ENCODE peak calls at places on chromosome 17, in six cellular contexts. G, T, M, K, N and V are unnamed samples.

GRCh38 chr17:10041916-10042588 is 137.0 kb upstream of the RCVRN start:
- DNase-seq in G (no peak), T (no peak), M (no peak), K (no peak), N (no peak), V (no peak)

GRCh38 chr17:78038748-78039288 is 80.3 kb downstream of the TNRC6C start:
- DNase-seq in G (no peak), T (no peak), M (no peak), K (no peak), N (no peak), V (no peak)

GRCh38 chr17:45019177-45019711 is 32.2 kb downstream of the DCAKD start:
- DNase-seq in G (peak; percentile 17), T (no peak), M (peak; percentile 52), K (peak; percentile 35), N (peak; percentile 60), V (no peak)

GRCh38 chr17:64472564-64472963 is 23.6 kb downstream of the MILR1 start:
- DNase-seq in G (no peak), T (no peak), M (no peak), K (no peak), N (no peak), V (no peak)

GRCh38 chr17:76529224-76529642 is 8.3 kb downstream of the CYGB start:
- DNase-seq in G (no peak), T (no peak), M (no peak), K (peak; percentile 86), N (peak; percentile 88), V (no peak)

GRCh38 chr17:49180303-49180702 is 30.1 kb downstream of the GNGT2 start:
- DNase-seq in G (peak; percentile 61), T (peak; percentile 72), M (peak; percentile 90), K (peak; percentile 81), N (peak; percentile 26), V (no peak)

GRCh38 chr17:29155235-29155965 is 24.8 kb downstream of the MYO18A start:
- DNase-seq in G (peak; percentile 39), T (peak; percentile 86), M (no peak), K (no peak), N (peak; percentile 32), V (no peak)

GRCh38 chr17:50534222-50534978 is 1.9 kb downstream of the EPN3 start:
- DNase-seq in G (no peak), T (peak; percentile 62), M (peak; percentile 76), K (no peak), N (no peak), V (no peak)

GRCh38 chr17:55584055-55584685 is 72.9 kb upstream of the SMIM36 start:
- DNase-seq in G (no peak), T (no peak), M (no peak), K (no peak), N (no peak), V (no peak)

GRCh38 chr17:8994319-8994718 is 27.0 kb upstream of the NTN1 start:
- DNase-seq in G (peak; percentile 42), T (peak; percentile 83), M (peak; percentile 91), K (peak; percentile 65), N (peak; percentile 76), V (peak; percentile 58)

GRCh38 chr17:43574348-43574747 is 28.2 kb upstream of the ETV4 start:
- DNase-seq in G (no peak), T (no peak), M (no peak), K (no peak), N (no peak), V (no peak)

GRCh38 chr17:76612977-76613851 is 27.6 kb upstream of the ST6GALNAC2 start:
- DNase-seq in G (no peak), T (peak; percentile 96), M (peak; percentile 93), K (no peak), N (no peak), V (no peak)

GRCh38 chr17:8488931-8489330 is 53.2 kb downstream of the NDEL1 start:
- DNase-seq in G (no peak), T (peak; percentile 68), M (no peak), K (no peak), N (peak; percentile 59), V (no peak)

GRCh38 chr17:73261952-73262675 is 434 bp upstream of the CPSF4L start:
- DNase-seq in G (no peak), T (no peak), M (peak; percentile 53), K (peak; percentile 91), N (no peak), V (peak; percentile 74)

GRCh38 chr17:75048396-75048933 is 1.4 kb downstream of the KCTD2 start:
- DNase-seq in G (no peak), T (no peak), M (no peak), K (peak; percentile 74), N (no peak), V (peak; percentile 64)

GRCh38 chr17:39668141-39668924 is at the start of gene PNMT:
- DNase-seq in G (peak; percentile 50), T (peak; percentile 80), M (peak; percentile 90), K (peak; percentile 82), N (peak; percentile 57), V (peak; percentile 60)

GRCh38 chr17:49298371-49298976 is 63.6 kb downstream of the ZNF652 start:
- DNase-seq in G (no peak), T (no peak), M (no peak), K (no peak), N (no peak), V (no peak)

GRCh38 chr17:22443061-22443460 is 750.7 kb downstream of the KCNJ18 start:
- DNase-seq in G (no peak), T (no peak), M (no peak), K (peak; percentile 31), N (no peak), V (no peak)

GRCh38 chr17:8048736-8049135 is 9.9 kb downstream of the ALOX15B start:
- DNase-seq in G (no peak), T (no peak), M (no peak), K (no peak), N (no peak), V (no peak)

GRCh38 chr17:63448655-63449054 is 2.5 kb upstream of the CYB561 start:
- DNase-seq in G (no peak), T (no peak), M (no peak), K (no peak), N (no peak), V (no peak)

GRCh38 chr17:44308865-44309264 is 464 bp downstream of the RUNDC3A start:
- DNase-seq in G (no peak), T (no peak), M (no peak), K (no peak), N (no peak), V (no peak)

GRCh38 chr17:17645961-17646360 is 35.3 kb upstream of the RAI1 start:
- DNase-seq in G (no peak), T (no peak), M (no peak), K (no peak), N (no peak), V (no peak)

GRCh38 chr17:1045456-1045855 is 48.5 kb downstream of the TIMM22 start:
- DNase-seq in G (no peak), T (no peak), M (no peak), K (no peak), N (no peak), V (no peak)

GRCh38 chr17:82100502-82101298 is 2.7 kb upstream of the FASN start:
- DNase-seq in G (no peak), T (no peak), M (no peak), K (no peak), N (peak; percentile 19), V (no peak)

GRCh38 chr17:75346906-75347305 is 57.7 kb upstream of the SLC25A19 start:
- DNase-seq in G (no peak), T (peak; percentile 82), M (peak; percentile 47), K (no peak), N (no peak), V (no peak)

GRCh38 chr17:82257473-82257872 is 16.0 kb downstream of the CSNK1D start:
- DNase-seq in G (peak; percentile 52), T (peak; percentile 73), M (peak; percentile 65), K (peak; percentile 65), N (peak; percentile 47), V (peak; percentile 85)

GRCh38 chr17:75153854-75154194 is 488 bp downstream of the JPT1 start:
- DNase-seq in G (peak; percentile 14), T (no peak), M (no peak), K (peak; percentile 59), N (peak; percentile 23), V (no peak)

GRCh38 chr17:55632893-55633292 is 89.8 kb downstream of the TMEM100 start:
- DNase-seq in G (no peak), T (no peak), M (no peak), K (no peak), N (no peak), V (no peak)

GRCh38 chr17:57372156-57372555 is 115.8 kb downstream of the MSI2 start:
- DNase-seq in G (no peak), T (no peak), M (no peak), K (no peak), N (no peak), V (no peak)

GRCh38 chr17:56593741-56594527 is 435 bp downstream of the NOG start:
- DNase-seq in G (no peak), T (no peak), M (peak; percentile 45), K (peak; percentile 63), N (peak; percentile 25), V (peak; percentile 36)

GRCh38 chr17:61410100-61410551 is 10.5 kb downstream of the TBX2 start:
- DNase-seq in G (no peak), T (no peak), M (no peak), K (peak; percentile 19), N (no peak), V (peak; percentile 12)

GRCh38 chr17:12637745-12638651 is 27.7 kb upstream of the MYOCD start:
- DNase-seq in G (no peak), T (no peak), M (no peak), K (no peak), N (no peak), V (no peak)
- H3K27me3 ChIP-seq in G (no peaks in the 10 kb centered on the region), T (no peaks in the 10 kb centered on the region), M (no peaks in the 10 kb centered on the region), K (no peaks in the 10 kb centered on the region), N (no peaks in the 10 kb centered on the region), V (no peaks in the 10 kb centered on the region)

GRCh38 chr17:31309525-31309924 is 4.3 kb downstream of the EVI2B start:
- DNase-seq in G (no peak), T (no peak), M (no peak), K (no peak), N (no peak), V (no peak)

GRCh38 chr17:31308372-31308905 is 5.4 kb downstream of the EVI2B start:
- DNase-seq in G (no peak), T (no peak), M (no peak), K (no peak), N (no peak), V (no peak)

GRCh38 chr17:31310260-31310659 is 3.6 kb downstream of the EVI2B start:
- DNase-seq in G (peak; percentile 36), T (no peak), M (no peak), K (no peak), N (no peak), V (no peak)

GRCh38 chr17:31308935-31309334 is 4.9 kb downstream of the EVI2B start:
- DNase-seq in G (no peak), T (no peak), M (no peak), K (no peak), N (no peak), V (no peak)

GRCh38 chr17:31307640-31308039 is 6.2 kb downstream of the EVI2B start:
- DNase-seq in G (no peak), T (no peak), M (no peak), K (no peak), N (no peak), V (no peak)
- H3K4me3 ChIP-seq in G (no peak overlapping the region), T (no peak overlapping the region), M (no peak overlapping the region), K (no peak overlapping the region), N (no peak overlapping the region), V (no peak overlapping the region)

GRCh38 chr17:41811549-41812175 is at the start of gene P3H4:
- DNase-seq in G (peak; percentile 58), T (peak; percentile 84), M (peak; percentile 84), K (peak; percentile 88), N (peak; percentile 82), V (peak; percentile 81)
- H3K27ac ChIP-seq in G (peak within 1 kb of the TSS; percentile 24), T (peak within 1 kb of the TSS; percentile 45), M (peak within 1 kb of the TSS; percentile 67), K (peak within 1 kb of the TSS; percentile 67), N (peak within 1 kb of the TSS; percentile 83), V (no peak within 1 kb of the TSS)

GRCh38 chr17:79984877-79985276 is 50.8 kb downstream of the TBC1D16 start:
- DNase-seq in G (no peak), T (peak; percentile 26), M (peak; percentile 39), K (no peak), N (no peak), V (no peak)
- H3K27me3 ChIP-seq in G (no peaks in the 10 kb centered on the region), T (no peaks in the 10 kb centered on the region), M (no peaks in the 10 kb centered on the region), K (no peaks in the 10 kb centered on the region), N (no peaks in the 10 kb centered on the region), V (no peaks in the 10 kb centered on the region)